ENCODE peak calls at places on chromosomes 1 and 21, in four cellular contexts. Y is GM12878, J is A549, K is K562. V is an unnamed sample.

GRCh38 chr1:2860476-2861142 is 59.1 kb upstream of the TTC34 start:
- DNase-seq in Y (no peak), J (no peak), K (no peak), V (no peak)

GRCh38 chr1:39900662-39901485 is 843 bp downstream of the MYCL start:
- DNase-seq in Y (no peak), J (no peak), K (peak), V (no peak)

GRCh38 chr1:236808564-236809130 is 13.6 kb downstream of the MTR start:
- DNase-seq in Y (no peak), J (no peak), K (no peak), V (peak)

GRCh38 chr1:6088956-6089355 is 43.3 kb downstream of the KCNAB2 start:
- DNase-seq in Y (no peak), J (no peak), K (no peak), V (no peak)

GRCh38 chr1:226663327-226663704 is 75.8 kb downstream of the ITPKB start:
- DNase-seq in Y (no peak), J (no peak), K (no peak), V (no peak)

GRCh38 chr1:56056438-56057312 is 522.7 kb downstream of the PLPP3 start:
- DNase-seq in Y (no peak), J (no peak), K (no peak), V (no peak)

GRCh38 chr1:17630048-17630830 is 90.7 kb downstream of the ARHGEF10L start:
- DNase-seq in Y (no peak), J (no peak), K (no peak), V (no peak)

GRCh38 chr1:86913399-86913895 is 479 bp downstream of the SELENOF start:
- DNase-seq in Y (peak), J (peak), K (peak), V (peak)

GRCh38 chr1:151340870-151341754 is 5.9 kb downstream of the RFX5 start:
- DNase-seq in Y (no peak), J (peak), K (peak), V (peak)

GRCh38 chr1:178267646-178268094 is 173.8 kb downstream of the RASAL2 start:
- DNase-seq in Y (no peak), J (peak), K (no peak), V (no peak)

GRCh38 chr1:7578206-7578605 is 192.9 kb upstream of the VAMP3 start:
- DNase-seq in Y (no peak), J (no peak), K (no peak), V (no peak)

GRCh38 chr21:14768042-14768441 is 221.9 kb upstream of the SAMSN1 start:
- DNase-seq in Y (no peak), J (no peak), K (peak), V (no peak)

GRCh38 chr1:58783090-58783992 is 506 bp downstream of the JUN start:
- DNase-seq in Y (no peak), J (peak), K (peak), V (no peak)

GRCh38 chr1:72357411-72357810 is 75.1 kb upstream of the NEGR1 start:
- DNase-seq in Y (no peak), J (no peak), K (no peak), V (no peak)
- TF ChIP-seq SMC3 in Y (no peak), J (no peak), K (no peak), V (no peak)

GRCh38 chr1:207024202-207025143 is 8.1 kb downstream of the C1orf116 start:
- DNase-seq in Y (no peak), J (no peak), K (peak), V (no peak)
- TF ChIP-seq POLR2AphosphoS2 in Y (no peak), J (no peak), K (peak), V (no peak)

GRCh38 chr1:173506437-173506836 is 29.3 kb downstream of the PRDX6 start:
- DNase-seq in Y (no peak), J (peak), K (no peak), V (peak)

GRCh38 chr1:173505401-173505800 is 28.3 kb downstream of the PRDX6 start:
- DNase-seq in Y (no peak), J (no peak), K (no peak), V (no peak)

GRCh38 chr1:173508541-173508940 is 31.4 kb downstream of the PRDX6 start:
- DNase-seq in Y (no peak), J (no peak), K (no peak), V (no peak)

GRCh38 chr1:173507847-173508209 is 30.7 kb downstream of the PRDX6 start:
- DNase-seq in Y (no peak), J (no peak), K (no peak), V (no peak)

GRCh38 chr1:173507205-173507846 is 30.2 kb downstream of the PRDX6 start:
- DNase-seq in Y (no peak), J (peak), K (no peak), V (no peak)
- TF ChIP-seq MAX in Y (no peak), J (peak), K (no peak), V (no peak)

GRCh38 chr1:1308756-1309524 is 543 bp downstream of the PUSL1 start:
- DNase-seq in Y (no peak), J (no peak), K (peak), V (no peak)
- TF ChIP-seq SMC3 in Y (no peak), J (no peak), K (no peak), V (no peak)

DNA sequence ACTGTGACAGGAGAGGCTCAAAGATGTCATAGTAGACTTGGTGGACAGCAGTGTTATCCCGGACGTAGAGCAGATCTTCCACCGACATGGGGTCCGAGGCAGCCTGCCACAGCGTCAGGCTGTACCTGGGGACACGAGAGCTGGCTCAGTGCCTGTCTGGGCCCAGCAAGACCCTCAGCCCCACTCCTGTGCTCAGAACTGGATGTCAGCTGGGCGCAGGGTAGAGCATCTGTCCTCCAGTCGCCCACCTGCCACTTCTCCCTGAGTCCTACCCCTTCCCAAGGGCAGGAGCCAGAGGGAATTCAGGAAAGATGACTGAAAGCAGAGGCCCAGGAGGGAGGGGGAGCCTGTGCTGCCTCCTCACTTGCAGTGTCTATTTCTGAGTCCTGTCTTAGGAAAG is 11.7 kb downstream of the FAM151A start:
- DNase-seq in Y (no peak), J (no peak), K (no peak), V (no peak)
- TF ChIP-seq POLR2AphosphoS2 in Y (no peak), J (no peak), K (no peak), V (no peak)

V was measured in HepG2.